ENCODE peak calls at places on chromosomes 16 and 17, in eight cellular contexts. Y is AG09309, U is H9, O is IMR-90, B is HFF-Myc, D is heart right ventricle, R is osteocyte, H is GM20000. W is an unnamed sample.

GRCh38 chr16:22970191-22970845 is 156.4 kb downstream of the HS3ST2 start:
- DNase-seq in D (peak), Y (no peak), O (no peak), U (no peak), R (peak), B (no peak), H (no peak), W (no peak)

GRCh38 chr16:63982156-63982555 is 1139.7 kb downstream of the CDH11 start:
- DNase-seq in U (peak), Y (no peak), D (no peak), O (no peak), B (no peak), H (no peak), R (no peak), W (no peak)

GRCh38 chr16:14427371-14427948 is 202.6 kb downstream of the PARN start:
- DNase-seq in Y (peak), H (no peak), U (no peak), D (no peak), B (no peak), R (no peak), O (peak), W (no peak)

GRCh38 chr16:53984936-53985335 is 281.0 kb downstream of the FTO start:
- DNase-seq in R (no peak), H (no peak), D (no peak), B (no peak), O (no peak), U (no peak), Y (no peak), W (no peak)

GRCh38 chr16:15464401-15465186 is 30.2 kb downstream of the BMERB1 start:
- DNase-seq in D (no peak), H (no peak), R (peak), U (no peak), O (peak), B (no peak), Y (no peak), W (no peak)

GRCh38 chr16:87423429-87423828 is 31.3 kb downstream of the MAP1LC3B start:
- DNase-seq in D (no peak), B (no peak), Y (no peak), O (no peak), R (no peak), U (no peak), H (no peak), W (no peak)

GRCh38 chr17:21387616-21388015 is 11.5 kb downstream of the KCNJ12 start:
- DNase-seq in O (no peak), U (no peak), R (no peak), Y (no peak), B (no peak), D (no peak), H (no peak), W (no peak)

GRCh38 chr17:37676115-37676925 is 33.1 kb upstream of the DDX52 start:
- DNase-seq in B (no peak), Y (peak), H (no peak), U (no peak), O (peak), R (no peak), D (no peak), W (no peak)

GRCh38 chr17:74904687-74905409 is 11.4 kb upstream of the FADS6 start:
- DNase-seq in B (no peak), Y (no peak), H (no peak), U (no peak), D (no peak), R (no peak), O (no peak), W (no peak)

GRCh38 chr16:4746991-4747574 is 12.7 kb downstream of the DNAAF8 start:
- DNase-seq in R (no peak), Y (no peak), D (no peak), B (no peak), O (no peak), U (no peak), H (no peak), W (no peak)

GRCh38 chr16:88554711-88555264 is 15.4 kb upstream of the ZC3H18 start:
- DNase-seq in B (no peak), R (no peak), U (no peak), Y (no peak), H (no peak), D (no peak), O (no peak), W (no peak)

GRCh38 chr17:48506246-48506645 is 24.6 kb downstream of the HOXB1 start:
- DNase-seq in D (no peak), H (no peak), O (no peak), Y (no peak), U (no peak), B (no peak), R (no peak), W (no peak)
- TF ChIP-seq CTCF in D (no peak), H (no peak), O (no peak), Y (no peak), U (no peak), B (no peak), R (no peak), W (no peak)

GRCh38 chr16:17131351-17131750 is 339.4 kb downstream of the XYLT1 start:
- DNase-seq in R (no peak), U (no peak), H (no peak), D (no peak), B (no peak), O (no peak), Y (no peak), W (no peak)
- TF ChIP-seq CTCF in R (no peak), U (peak), H (no peak), D (no peak), B (peak), O (no peak), Y (no peak), W (peak)

GRCh38 chr16:55557186-55557585 is 9.3 kb upstream of the CAPNS2 start:
- DNase-seq in Y (no peak), U (no peak), D (no peak), R (no peak), H (no peak), B (no peak), O (no peak), W (no peak)

GRCh38 chr16:55552621-55553020 is 13.9 kb upstream of the CAPNS2 start:
- DNase-seq in Y (peak), R (no peak), H (no peak), D (no peak), O (peak), U (no peak), B (no peak), W (no peak)

GRCh38 chr16:55559233-55559632 is 7.3 kb upstream of the CAPNS2 start:
- DNase-seq in B (no peak), U (no peak), Y (no peak), O (peak), D (no peak), R (no peak), H (no peak), W (no peak)

GRCh38 chr16:55559933-55560516 is 6.5 kb upstream of the CAPNS2 start:
- DNase-seq in R (no peak), Y (no peak), H (no peak), O (no peak), D (no peak), U (no peak), B (no peak), W (no peak)

DNA sequence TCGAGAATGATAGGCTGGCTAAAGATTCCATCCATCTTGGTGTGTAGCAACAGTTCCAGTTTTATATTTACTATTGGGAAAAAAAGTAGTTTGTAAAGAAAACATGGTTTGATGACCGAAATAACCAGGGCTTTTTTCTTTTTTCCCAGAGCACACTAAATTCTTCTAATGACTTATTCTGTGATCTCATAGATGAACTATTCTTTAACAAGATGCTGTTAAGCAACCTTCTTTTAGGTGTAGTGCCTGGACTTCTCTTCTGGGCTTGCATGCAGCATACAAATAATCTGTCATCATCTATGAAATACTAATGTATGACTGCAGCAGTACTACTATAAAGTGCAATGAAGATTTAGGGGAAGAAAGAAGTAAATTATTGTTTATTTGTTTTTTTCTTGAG is 11.0 kb upstream of the CAPNS2 start:
- DNase-seq in O (peak), R (no peak), U (no peak), H (no peak), B (no peak), D (no peak), Y (peak), W (no peak)
- TF ChIP-seq CTCF in O (no peak), R (no peak), U (no peak), H (no peak), B (no peak), D (no peak), Y (no peak), W (no peak)

DNA sequence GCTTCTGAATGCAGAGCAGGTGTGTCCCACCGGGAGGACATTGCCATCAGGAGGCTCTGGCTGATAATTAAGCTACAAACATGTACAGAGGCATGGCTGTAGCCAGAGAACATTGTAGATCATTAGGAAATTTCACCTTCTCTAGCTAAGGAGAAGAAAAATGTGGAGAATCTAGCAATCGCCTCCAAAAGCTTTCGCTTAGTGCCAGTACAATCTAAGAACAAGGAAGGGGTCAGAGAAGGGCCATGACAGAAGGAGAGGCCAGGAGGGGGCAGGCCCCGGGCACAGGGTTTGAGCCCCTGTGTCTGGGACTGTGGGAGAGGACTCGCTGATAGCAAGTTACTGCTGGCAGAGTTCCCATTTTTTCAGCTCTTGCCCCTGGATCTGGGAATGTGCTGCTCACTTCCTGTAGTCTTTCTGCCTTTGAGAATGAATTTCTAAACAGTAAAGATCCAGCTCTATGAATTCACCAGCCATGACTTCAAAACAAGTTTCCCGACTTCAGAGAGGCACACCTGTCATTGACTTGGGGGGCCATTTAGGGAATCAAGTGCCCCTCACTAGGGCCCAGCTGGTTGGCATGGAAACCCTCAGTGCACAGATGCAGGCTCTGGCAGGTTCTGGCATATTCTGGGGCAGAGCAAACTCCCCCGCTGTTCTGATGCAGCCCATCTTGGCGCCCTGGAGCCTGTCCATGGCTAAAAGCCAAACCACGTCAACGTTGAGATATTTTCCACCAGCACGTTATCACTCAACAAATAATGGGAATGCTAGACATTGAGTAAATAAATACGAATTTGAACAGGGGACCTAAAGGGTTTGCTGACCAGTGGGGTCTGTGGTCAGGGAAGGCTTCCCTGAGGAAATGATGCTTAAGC is 59.5 kb upstream of the CACNG4 start:
- DNase-seq in O (peak), D (peak), U (no peak), Y (no peak), H (no peak), R (no peak), B (no peak), W (no peak)
- TF ChIP-seq CTCF in O (no peak), D (no peak), U (no peak), Y (no peak), H (no peak), R (no peak), B (no peak), W (no peak)